ENCODE peak calls at places on chromosomes 13 and 19, in four cellular contexts. X, U, J and T are unnamed samples.

GRCh38 chr13:30918662-30919405 is 12.8 kb downstream of the MEDAG start:
- DNase-seq in X (no peak), J (no peak), U (no peak), T (peak; percentile 60)

GRCh38 chr13:97191143-97191542 is 31.0 kb upstream of the MBNL2 start:
- DNase-seq in J (no peak), U (no peak), X (no peak), T (no peak)

GRCh38 chr13:46295531-46296464 is 84.1 kb downstream of the LRRC63 start:
- DNase-seq in U (no peak), J (peak; percentile 31), X (peak; percentile 10), T (peak; percentile 99)

GRCh38 chr19:45408830-45409593 is 2.6 kb downstream of the POLR1G start:
- DNase-seq in X (no peak), J (no peak), U (no peak), T (no peak)

GRCh38 chr19:18687740-18688465 is 4.4 kb downstream of the CRTC1 start:
- DNase-seq in X (no peak), J (no peak), U (no peak), T (no peak)

GRCh38 chr19:47495478-47496372 is 11.7 kb upstream of the KPTN start:
- DNase-seq in U (no peak), J (no peak), X (no peak), T (no peak)

GRCh38 chr19:10402441-10403038 is 802 bp downstream of the CDC37 start:
- DNase-seq in J (no peak), X (no peak), U (no peak), T (no peak)

GRCh38 chr13:44422755-44423643 is 49.4 kb downstream of the SERP2 start:
- DNase-seq in X (no peak), J (no peak), U (no peak), T (no peak)

GRCh38 chr13:67515895-67516294 is 285.8 kb upstream of the PCDH9 start:
- DNase-seq in X (no peak), U (no peak), J (no peak), T (peak; percentile 18)

GRCh38 chr19:40139533-40140287 is 49.0 kb upstream of the ZNF780A start:
- DNase-seq in X (peak; percentile 35), U (no peak), J (no peak), T (peak; percentile 59)

GRCh38 chr19:31351212-31352193 is 2.3 kb upstream of the TSHZ3 start:
- DNase-seq in X (no peak), J (no peak), U (no peak), T (peak; percentile 59)

GRCh38 chr19:12544401-12544876 is 6.8 kb downstream of the ZNF564 start:
- DNase-seq in U (no peak), X (no peak), J (no peak), T (no peak)

GRCh38 chr13:38954291-38954690 is 36.3 kb downstream of the STOML3 start:
- DNase-seq in U (no peak), X (no peak), J (no peak), T (no peak)

GRCh38 chr13:98674968-98675528 is 77.4 kb downstream of the SLC15A1 start:
- DNase-seq in X (no peak), J (no peak), U (no peak), T (no peak)

GRCh38 chr19:38538793-38539528 is 78.8 kb downstream of the MAP4K1 start:
- DNase-seq in X (no peak), U (no peak), J (no peak), T (no peak)

GRCh38 chr13:46051958-46052313 is 610 bp downstream of the ZC3H13 start:
- DNase-seq in U (no peak), X (no peak), J (no peak), T (no peak)

GRCh38 chr13:60701919-60702318 is 304.9 kb downstream of the TDRD3 start:
- DNase-seq in X (no peak), J (no peak), U (no peak), T (no peak)

GRCh38 chr13:112182251-112182650 is 115.3 kb downstream of the SOX1 start:
- DNase-seq in U (no peak), J (no peak), X (no peak), T (no peak)

GRCh38 chr13:21703846-21704245 is 33.0 kb downstream of the FGF9 start:
- DNase-seq in X (no peak), J (no peak), U (no peak), T (no peak)

GRCh38 chr13:30158774-30159445 is 148.4 kb downstream of the KATNAL1 start:
- DNase-seq in U (no peak), X (no peak), J (no peak), T (peak; percentile 92)

GRCh38 chr13:36992362-36992761 is 6.8 kb downstream of the ALG5 start:
- DNase-seq in X (no peak), J (no peak), U (no peak), T (no peak)

GRCh38 chr13:53238241-53238640 is 209.6 kb downstream of the OLFM4 start:
- DNase-seq in X (no peak), J (no peak), U (no peak), T (no peak)

GRCh38 chr13:74444877-74445479 is 310.8 kb upstream of the KLF12 start:
- DNase-seq in J (no peak), U (no peak), X (no peak), T (peak; percentile 4)

GRCh38 chr13:73335938-73336337 is 277.1 kb downstream of the KLF5 start:
- DNase-seq in X (no peak), J (no peak), U (no peak), T (no peak)

GRCh38 chr13:28704282-28704681 is 14.5 kb downstream of the SLC46A3 start:
- DNase-seq in U (no peak), J (no peak), X (no peak), T (no peak)

GRCh38 chr13:110509971-110510786 is 51.3 kb downstream of the RAB20 start:
- DNase-seq in J (no peak), U (no peak), X (no peak), T (peak; percentile 22)

GRCh38 chr19:13765395-13766094 is 1.2 kb downstream of the MRI1 start:
- DNase-seq in J (no peak), X (no peak), U (no peak), T (no peak)

GRCh38 chr13:87128006-87128405 is 543.2 kb upstream of the SLITRK5 start:
- DNase-seq in X (no peak), J (no peak), U (no peak), T (peak; percentile 76)

GRCh38 chr19:16136185-16137067 is 7.1 kb upstream of the HSH2D start:
- DNase-seq in J (no peak), U (no peak), X (no peak), T (no peak)

GRCh38 chr19:7874080-7874856 is at the start of gene PRR36:
- DNase-seq in U (no peak), J (no peak), X (no peak), T (no peak)

GRCh38 chr19:14473915-14474578 is 1.1 kb downstream of the PTGER1 start:
- DNase-seq in J (no peak), X (no peak), U (no peak), T (no peak)

GRCh38 chr19:51821921-51822716 is 27.2 kb downstream of the FPR3 start:
- DNase-seq in X (no peak), J (no peak), U (no peak), T (peak; percentile 53)

GRCh38 chr19:42440357-42441046 is 2.2 kb downstream of the CXCL17 start:
- DNase-seq in J (peak; percentile 51), X (peak; percentile 78), U (peak; percentile 25), T (peak; percentile 69)

GRCh38 chr13:80337706-80338105 is 3.2 kb downstream of the SPRY2 start:
- DNase-seq in J (no peak), U (no peak), X (no peak), T (no peak)

GRCh38 chr19:15418112-15418587 is 638 bp downstream of the AKAP8L start:
- DNase-seq in J (no peak), U (no peak), X (no peak), T (peak; percentile 23)

GRCh38 chr13:94764576-94765321 is 52.4 kb upstream of the SOX21 start:
- DNase-seq in X (no peak), J (no peak), U (no peak), T (no peak)

GRCh38 chr19:1076951-1077350 is 10.0 kb downstream of the ARHGAP45 start:
- DNase-seq in X (peak; percentile 87), J (peak; percentile 93), U (no peak), T (no peak)